ENCODE peak calls at places on chromosomes 12 and 14, in five cellular contexts. D is IMR-90; J is uterus; Z is CD8-positive, alpha-beta memory T cell; U is adrenal gland. C is an unnamed sample.

GRCh38 chr14:20630340-20631022 is 11.0 kb downstream of the OR6S1 start:
- DNase-seq in U (no peak), Z (no peak), D (peak; percentile 58), J (no peak), C (no peak)

GRCh38 chr12:32470936-32471335 is 71.6 kb downstream of the FGD4 start:
- DNase-seq in D (no peak), Z (no peak), J (no peak), U (no peak), C (no peak)

GRCh38 chr14:32606297-32606696 is 277.2 kb downstream of the AKAP6 start:
- DNase-seq in Z (no peak), D (no peak), J (no peak), U (no peak), C (no peak)

GRCh38 chr12:132027636-132028035 is 77.9 kb downstream of the EP400 start:
- DNase-seq in D (no peak), Z (no peak), J (no peak), U (no peak), C (no peak)

GRCh38 chr12:3869448-3869847 is 3.8 kb downstream of the PARP11 start:
- DNase-seq in U (no peak), Z (no peak), J (no peak), D (no peak), C (no peak)

GRCh38 chr12:106670131-106670530 is 87.3 kb downstream of the RFX4 start:
- DNase-seq in D (no peak), Z (no peak), J (no peak), U (no peak), C (no peak)

GRCh38 chr12:7907009-7907408 is 29.0 kb downstream of the SLC2A3 start:
- DNase-seq in J (no peak), U (peak; percentile 28), Z (no peak), D (peak; percentile 61), C (no peak)

GRCh38 chr12:14874882-14875281 is 10.8 kb downstream of the MGP start:
- DNase-seq in U (no peak), Z (no peak), D (peak; percentile 5), J (no peak), C (no peak)

GRCh38 chr12:76103958-76104357 is 19.5 kb upstream of the NAP1L1 start:
- DNase-seq in J (no peak), Z (no peak), U (no peak), D (no peak), C (no peak)

GRCh38 chr12:92028039-92028709 is 117.5 kb downstream of the BTG1 start:
- DNase-seq in J (no peak), U (no peak), Z (no peak), D (no peak), C (no peak)

GRCh38 chr12:62128186-62128965 is 131.8 kb upstream of the USP15 start:
- DNase-seq in U (no peak), J (no peak), Z (no peak), D (no peak), C (no peak)

GRCh38 chr12:630656-631632 is 32.3 kb downstream of the NINJ2 start:
- DNase-seq in J (peak; percentile 38), U (peak; percentile 63), D (no peak), Z (no peak), C (peak; percentile 76)

GRCh38 chr12:21528953-21529352 is 2.9 kb downstream of the SPX start:
- DNase-seq in J (no peak), Z (no peak), D (no peak), U (no peak), C (no peak)

GRCh38 chr12:113766880-113767878 is 198.9 kb downstream of the RBM19 start:
- DNase-seq in U (no peak), D (peak; percentile 78), Z (no peak), J (no peak), C (no peak)

GRCh38 chr12:95117178-95117599 is 43.8 kb upstream of the NR2C1 start:
- DNase-seq in Z (peak; percentile 68), U (peak; percentile 72), D (peak; percentile 75), J (peak; percentile 59), C (peak; percentile 83)

GRCh38 chr12:124259168-124260066 is 35.5 kb upstream of the RFLNA start:
- DNase-seq in Z (no peak), U (no peak), D (no peak), J (no peak), C (no peak)

GRCh38 chr12:106866426-106867080 is 89.2 kb upstream of the TMEM263 start:
- DNase-seq in Z (no peak), U (no peak), D (no peak), J (no peak), C (no peak)

GRCh38 chr12:8907513-8907912 is 6.8 kb upstream of the PHC1 start:
- DNase-seq in U (no peak), J (no peak), D (no peak), Z (no peak), C (no peak)

GRCh38 chr14:65846469-65846868 is 433.9 kb downstream of the FUT8 start:
- DNase-seq in D (no peak), U (no peak), J (no peak), Z (no peak), C (no peak)

GRCh38 chr14:72711936-72712335 is 182.0 kb downstream of the DPF3 start:
- DNase-seq in J (no peak), Z (no peak), U (no peak), D (no peak), C (peak; percentile 50)

GRCh38 chr12:76030378-76031080 is 1.0 kb downstream of the PHLDA1 start:
- DNase-seq in Z (peak; percentile 76), D (peak; percentile 52), U (peak; percentile 50), J (peak; percentile 34), C (peak; percentile 77)

GRCh38 chr14:73797540-73797925 is 54.1 kb upstream of the PTGR2 start:
- DNase-seq in D (no peak), J (no peak), Z (no peak), U (no peak), C (peak; percentile 6)

GRCh38 chr12:126708492-126708896 is 1558.5 kb upstream of the TMEM132C start:
- DNase-seq in Z (no peak), J (no peak), U (no peak), D (no peak), C (no peak)
- H3K9me3 ChIP-seq in Z (no peaks in the 10 kb centered on the region), J (no peaks in the 10 kb centered on the region), U (no peaks in the 10 kb centered on the region), D (peaks cover 12% of the 10 kb centered on the region), C (no peaks in the 10 kb centered on the region)

GRCh38 chr14:68922886-68923285 is 56.2 kb downstream of the ACTN1 start:
- DNase-seq in U (no peak), J (no peak), Z (no peak), D (no peak), C (peak; percentile 89)
- H3K27ac ChIP-seq in U (no peak overlapping the region), J (peak overlapping the region; percentile 42), Z (no peak overlapping the region), D (peak overlapping the region; percentile 30), C (peak overlapping the region; percentile 99)

GRCh38 chr14:57611555-57612075 is 118.0 kb upstream of the CCDC198 start:
- DNase-seq in Z (no peak), D (no peak), J (no peak), U (no peak), C (no peak)
- H3K27me3 ChIP-seq in Z (no peaks in the 10 kb centered on the region), D (no peaks in the 10 kb centered on the region), J (no peaks in the 10 kb centered on the region), U (peaks cover 3% of the 10 kb centered on the region), C (no peaks in the 10 kb centered on the region)

DNA sequence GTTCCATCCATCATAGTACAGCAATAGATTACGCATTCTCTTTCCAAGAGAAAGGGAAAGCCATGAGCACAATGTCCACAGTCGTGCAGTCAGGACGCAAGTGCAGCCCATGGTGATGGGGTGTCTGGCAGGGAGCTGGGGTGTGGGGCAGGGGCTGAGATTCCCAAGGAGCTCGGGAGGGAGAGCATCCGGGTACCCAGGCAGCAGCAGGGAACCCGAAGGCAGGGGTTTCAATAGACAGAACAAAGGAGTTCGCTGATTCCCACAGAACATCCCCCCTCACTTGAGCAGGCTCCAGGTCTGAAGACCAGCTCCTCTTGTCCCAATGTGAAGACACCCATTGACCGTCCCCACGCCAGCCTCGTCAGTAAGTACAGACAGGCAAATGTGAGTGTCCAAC is 13.5 kb downstream of the ANHX start:
- DNase-seq in D (no peak), Z (no peak), J (no peak), U (no peak), C (no peak)
- H3K9me3 ChIP-seq in D (peaks cover 70% of the 10 kb centered on the region), Z (no peaks in the 10 kb centered on the region), J (no peaks in the 10 kb centered on the region), U (no peaks in the 10 kb centered on the region), C (peaks cover 36% of the 10 kb centered on the region)

GRCh38 chr12:120180975-120181374 is 13.5 kb downstream of the GCN1 start:
- DNase-seq in U (no peak), J (no peak), D (no peak), Z (no peak), C (no peak)

GRCh38 chr12:120172053-120172452 is 22.5 kb downstream of the GCN1 start:
- DNase-seq in J (no peak), U (no peak), D (no peak), Z (no peak), C (no peak)

GRCh38 chr12:120175062-120175461 is 19.5 kb downstream of the GCN1 start:
- DNase-seq in J (no peak), D (no peak), U (no peak), Z (no peak), C (no peak)

GRCh38 chr12:120170631-120171030 is 23.9 kb downstream of the GCN1 start:
- DNase-seq in U (no peak), J (no peak), Z (no peak), D (no peak), C (no peak)

DNA sequence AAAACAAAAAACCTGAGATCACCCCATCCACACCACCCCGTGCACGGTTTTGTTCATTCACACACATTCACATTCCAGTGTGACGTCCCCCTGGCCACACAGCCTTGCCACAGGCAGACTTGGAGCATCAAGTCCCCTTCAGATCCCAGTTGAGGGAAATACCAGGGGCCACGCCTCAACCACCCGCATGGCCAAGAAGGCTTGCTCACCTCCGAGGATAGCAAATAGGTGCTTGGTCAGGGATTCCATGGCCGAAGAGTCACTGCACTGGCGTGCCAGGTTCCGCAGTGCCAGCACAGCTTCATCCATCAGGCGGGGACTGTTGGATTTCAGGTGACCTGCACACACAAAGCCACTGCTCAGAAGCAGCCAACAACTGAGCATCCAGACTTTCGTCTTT is 19.0 kb downstream of the GCN1 start:
- DNase-seq in J (no peak), Z (no peak), D (no peak), U (no peak), C (no peak)
- H3K27ac ChIP-seq in J (no peak overlapping the region), Z (no peak overlapping the region), D (no peak overlapping the region), U (no peak overlapping the region), C (no peak overlapping the region)

GRCh38 chr14:94764573-94764972 is 5.3 kb downstream of the GSC start:
- DNase-seq in U (no peak), D (no peak), Z (no peak), J (no peak), C (no peak)
- H3K27me3 ChIP-seq in U (peaks cover 50% of the 10 kb centered on the region), D (peaks cover 40% of the 10 kb centered on the region), Z (peaks cover 13% of the 10 kb centered on the region), J (peaks cover 8% of the 10 kb centered on the region), C (peaks cover 71% of the 10 kb centered on the region)

C was measured in sigmoid colon.